ENCODE peak calls at places on chromosomes 1 and 21, in five cellular contexts. X is uterus, E is testis, G is spleen, S is ovary. J is an unnamed sample.

GRCh38 chr21:29056005-29056404 is 17.4 kb downstream of the CCT8 start:
- DNase-seq in X (no peak), E (no peak), G (no peak), S (no peak), J (no peak)

GRCh38 chr1:97038410-97038809 is 316.8 kb downstream of the PTBP2 start:
- DNase-seq in X (no peak), E (no peak), G (no peak), S (no peak), J (no peak)

GRCh38 chr1:71228727-71229371 is 148.0 kb upstream of the ZRANB2 start:
- DNase-seq in X (no peak), E (no peak), G (no peak), S (no peak), J (no peak)

GRCh38 chr1:209583408-209583807 is at the start of gene CAMK1G:
- DNase-seq in X (no peak), E (peak), G (no peak), S (peak), J (no peak)

GRCh38 chr1:161139765-161140164 is 7.3 kb upstream of the DEDD start:
- DNase-seq in X (no peak), E (peak), G (no peak), S (no peak), J (peak)

GRCh38 chr1:108570128-108570527 is 10.2 kb downstream of the EEIG2 start:
- DNase-seq in X (no peak), E (peak), G (no peak), S (no peak), J (no peak)

GRCh38 chr1:92076363-92076762 is 1.2 kb upstream of the SETSIP start:
- DNase-seq in X (no peak), E (no peak), G (no peak), S (no peak), J (no peak)

GRCh38 chr1:60621524-60621923 is 460.8 kb upstream of the NFIA start:
- DNase-seq in X (no peak), E (peak), G (no peak), S (no peak), J (no peak)

GRCh38 chr1:49436865-49437264 is 586.9 kb downstream of the AGBL4 start:
- DNase-seq in X (no peak), E (no peak), G (no peak), S (no peak), J (no peak)

GRCh38 chr1:244971524-244972216 is 107.3 kb upstream of the HNRNPU start:
- DNase-seq in X (no peak), E (no peak), G (no peak), S (no peak), J (no peak)

GRCh38 chr1:186708578-186709203 is 28.5 kb upstream of the PTGS2 start:
- DNase-seq in X (no peak), E (no peak), G (no peak), S (no peak), J (no peak)

GRCh38 chr1:93640656-93641440 is 40.8 kb downstream of the BCAR3 start:
- DNase-seq in X (no peak), E (no peak), G (no peak), S (no peak), J (no peak)

GRCh38 chr1:9700340-9700739 is 48.8 kb downstream of the PIK3CD start:
- DNase-seq in X (no peak), E (no peak), G (no peak), S (no peak), J (no peak)
- TF ChIP-seq POLR2A in X (no peak), E (no peak), G (no peak), S (no peak), J (no peak)

GRCh38 chr1:109610609-109611307 is 8.7 kb downstream of the GNAT2 start:
- DNase-seq in X (no peak), E (no peak), G (no peak), S (no peak), J (no peak)
- H3K27ac ChIP-seq in X (no peak), E (no peak), G (no peak), S (no peak), J (no peak)

DNA sequence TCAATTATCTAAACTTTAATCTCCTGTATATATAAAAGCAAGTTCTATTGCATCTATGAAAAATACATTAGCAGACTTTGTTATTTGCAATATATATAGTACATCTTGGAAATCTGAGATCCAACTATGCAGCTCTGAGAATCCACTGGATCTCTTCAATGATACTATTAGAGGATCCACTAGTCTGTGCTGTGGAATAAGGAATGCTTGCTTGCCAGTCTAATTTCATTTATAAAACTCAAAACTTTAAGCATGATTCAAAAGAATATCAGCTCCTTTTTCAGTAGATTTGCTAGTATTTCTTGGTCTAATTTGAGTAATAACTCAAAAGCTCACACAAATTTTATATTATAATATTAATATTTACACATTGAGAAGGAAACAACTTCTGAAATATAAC is 115.1 kb downstream of the SPATA6 start:
- DNase-seq in X (no peak), E (no peak), G (no peak), S (no peak), J (no peak)
- TF ChIP-seq CTCF in X (no peak), E (no peak), G (no peak), S (no peak), J (no peak)

GRCh38 chr1:10800778-10801177 is 4.3 kb upstream of the CASZ1 start:
- DNase-seq in X (no peak), E (no peak), G (no peak), S (no peak), J (no peak)

GRCh38 chr1:10808441-10808840 is 12.0 kb upstream of the CASZ1 start:
- DNase-seq in X (no peak), E (no peak), G (no peak), S (no peak), J (no peak)

GRCh38 chr1:10806966-10807365 is 10.5 kb upstream of the CASZ1 start:
- DNase-seq in X (no peak), E (no peak), G (no peak), S (no peak), J (no peak)

GRCh38 chr1:10802948-10803715 is 6.7 kb upstream of the CASZ1 start:
- DNase-seq in X (no peak), E (no peak), G (no peak), S (no peak), J (no peak)

GRCh38 chr1:10803971-10804820 is 7.8 kb upstream of the CASZ1 start:
- DNase-seq in X (no peak), E (no peak), G (no peak), S (no peak), J (no peak)
- TF ChIP-seq POLR2A in X (no peak), E (no peak), G (no peak), S (no peak), J (no peak)

J was measured in tibial nerve.